ENCODE peak calls at places on chromosomes 7 and 10, in six cellular contexts. A, Z, V, X, U and I are unnamed samples.

GRCh38 chr10:1110674-1111119 is 54.5 kb downstream of the WDR37 start:
- DNase-seq in A (no peak), Z (no peak), V (no peak), X (no peak), U (no peak), I (no peak)

GRCh38 chr7:134462337-134462925 is 3.5 kb upstream of the AKR1B1 start:
- DNase-seq in A (peak), Z (peak), V (no peak), X (no peak), U (no peak), I (no peak)

GRCh38 chr10:89295597-89295996 is 6.2 kb upstream of the IFIT2 start:
- DNase-seq in A (no peak), Z (no peak), V (no peak), X (no peak), U (no peak), I (no peak)

GRCh38 chr10:51325649-51326048 is 251.4 kb downstream of the PRKG1 start:
- DNase-seq in A (no peak), Z (no peak), V (no peak), X (no peak), U (no peak), I (no peak)

GRCh38 chr10:125146791-125147604 is 13.4 kb downstream of the CTBP2 start:
- DNase-seq in A (peak), Z (peak), V (no peak), X (no peak), U (no peak), I (no peak)

GRCh38 chr7:78542551-78542950 is 744.0 kb downstream of the PHTF2 start:
- DNase-seq in A (no peak), Z (no peak), V (no peak), X (no peak), U (no peak), I (no peak)

GRCh38 chr7:112421666-112422486 is 28.4 kb upstream of the IFRD1 start:
- DNase-seq in A (no peak), Z (no peak), V (no peak), X (no peak), U (peak), I (no peak)

GRCh38 chr10:60430836-60431597 is 41.3 kb upstream of the ANK3 start:
- DNase-seq in A (no peak), Z (no peak), V (no peak), X (no peak), U (no peak), I (no peak)

GRCh38 chr10:3780056-3780765 is 4.8 kb downstream of the KLF6 start:
- DNase-seq in A (peak), Z (peak), V (no peak), X (peak), U (no peak), I (no peak)

GRCh38 chr7:45112648-45113047 is 1.2 kb upstream of the TBRG4 start:
- DNase-seq in A (no peak), Z (no peak), V (no peak), X (no peak), U (no peak), I (no peak)

GRCh38 chr7:48251766-48252165 is 80.5 kb downstream of the ABCA13 start:
- DNase-seq in A (no peak), Z (no peak), V (no peak), X (no peak), U (no peak), I (no peak)

GRCh38 chr7:22793593-22794462 is 28.8 kb downstream of the TOMM7 start:
- DNase-seq in A (no peak), Z (no peak), V (no peak), X (no peak), U (no peak), I (no peak)

GRCh38 chr7:70913924-70914323 is 218.0 kb upstream of the GALNT17 start:
- DNase-seq in A (no peak), Z (no peak), V (no peak), X (no peak), U (no peak), I (no peak)

GRCh38 chr7:126052229-126052628 is 1122.6 kb upstream of the POT1 start:
- DNase-seq in A (no peak), Z (no peak), V (no peak), X (no peak), U (no peak), I (no peak)

GRCh38 chr7:13992621-13992982 is 3.1 kb upstream of the ETV1 start:
- DNase-seq in A (no peak), Z (no peak), V (no peak), X (no peak), U (no peak), I (no peak)

GRCh38 chr10:79209831-79210230 is 137.4 kb upstream of the PPIF start:
- DNase-seq in A (no peak), Z (no peak), V (no peak), X (no peak), U (no peak), I (no peak)

GRCh38 chr7:155108144-155108901 is 38.2 kb downstream of the HTR5A start:
- DNase-seq in A (no peak), Z (no peak), V (no peak), X (no peak), U (no peak), I (no peak)

GRCh38 chr7:148286150-148286549 is 304.4 kb upstream of the C7orf33 start:
- DNase-seq in A (peak), Z (peak), V (no peak), X (no peak), U (no peak), I (no peak)

GRCh38 chr7:1845536-1846311 is 175.6 kb downstream of the ELFN1 start:
- DNase-seq in A (no peak), Z (no peak), V (peak), X (no peak), U (no peak), I (peak)

GRCh38 chr7:42183547-42183946 is 53.5 kb downstream of the GLI3 start:
- DNase-seq in A (peak), Z (no peak), V (no peak), X (no peak), U (no peak), I (no peak)

GRCh38 chr7:42893341-42894242 is 18.3 kb downstream of the C7orf25 start:
- DNase-seq in A (no peak), Z (no peak), V (no peak), X (no peak), U (no peak), I (no peak)

GRCh38 chr7:70032673-70033072 is 434.4 kb downstream of the AUTS2 start:
- DNase-seq in A (no peak), Z (no peak), V (no peak), X (no peak), U (no peak), I (no peak)

GRCh38 chr10:21926949-21927348 is 76.6 kb downstream of the DNAJC1 start:
- DNase-seq in A (peak), Z (peak), V (no peak), X (no peak), U (no peak), I (peak)

GRCh38 chr10:70119197-70119596 is 13.4 kb downstream of the AIFM2 start:
- DNase-seq in A (no peak), Z (no peak), V (no peak), X (no peak), U (no peak), I (no peak)

GRCh38 chr10:63595072-63595471 is 73.9 kb downstream of the REEP3 start:
- DNase-seq in A (no peak), Z (no peak), V (no peak), X (no peak), U (no peak), I (no peak)

GRCh38 chr7:127792528-127793342 is 140.7 kb downstream of the SND1 start:
- DNase-seq in A (no peak), Z (peak), V (no peak), X (peak), U (no peak), I (no peak)

GRCh38 chr10:59098387-59098786 is 78.1 kb upstream of the PHYHIPL start:
- DNase-seq in A (peak), Z (no peak), V (no peak), X (no peak), U (no peak), I (no peak)

GRCh38 chr10:6694447-6695155 is 114.5 kb upstream of the PRKCQ start:
- DNase-seq in A (no peak), Z (peak), V (no peak), X (no peak), U (no peak), I (no peak)

GRCh38 chr10:132356621-132357195 is 24.7 kb downstream of the LRRC27 start:
- DNase-seq in A (no peak), Z (no peak), V (no peak), X (no peak), U (no peak), I (no peak)

GRCh38 chr10:50310560-50311174 is 59.4 kb upstream of the ASAH2 start:
- DNase-seq in A (no peak), Z (peak), V (no peak), X (peak), U (no peak), I (no peak)

GRCh38 chr10:99345350-99345749 is 16.2 kb downstream of the CNNM1 start:
- DNase-seq in A (no peak), Z (peak), V (no peak), X (no peak), U (no peak), I (no peak)

GRCh38 chr10:92544296-92544695 is 29.6 kb downstream of the IDE start:
- DNase-seq in A (no peak), Z (no peak), V (no peak), X (no peak), U (no peak), I (no peak)